ENCODE peak calls at places on chromosome 1, in four cellular contexts. G, L, D and R are unnamed samples.

GRCh38 chr1:100353073-100353801 is 931 bp downstream of the CDC14A start:
- DNase-seq in G (no peak), L (peak), D (peak), R (peak)

GRCh38 chr1:223872308-223872878 is 26.6 kb upstream of the TP53BP2 start:
- DNase-seq in G (no peak), L (no peak), D (no peak), R (no peak)

GRCh38 chr1:178262101-178262500 is 168.2 kb downstream of the RASAL2 start:
- DNase-seq in G (peak), L (no peak), D (no peak), R (no peak)

GRCh38 chr1:242847390-242847993 is 323.0 kb upstream of the PLD5 start:
- DNase-seq in G (peak), L (no peak), D (peak), R (no peak)

GRCh38 chr1:223763881-223764280 is 51.5 kb downstream of the CAPN2 start:
- DNase-seq in G (no peak), L (no peak), D (no peak), R (no peak)

GRCh38 chr1:100769906-100770646 is 50.5 kb downstream of the VCAM1 start:
- DNase-seq in G (no peak), L (no peak), D (no peak), R (no peak)

GRCh38 chr1:152436593-152437338 is 22.7 kb upstream of the CRNN start:
- DNase-seq in G (no peak), L (no peak), D (no peak), R (no peak)

GRCh38 chr1:215583185-215583692 is 16.1 kb downstream of the KCTD3 start:
- DNase-seq in G (no peak), L (no peak), D (no peak), R (no peak)

GRCh38 chr1:47810964-47811650 is 186.1 kb downstream of the TRABD2B start:
- DNase-seq in G (no peak), L (no peak), D (no peak), R (no peak)

GRCh38 chr1:39214998-39215873 is 10.7 kb downstream of the MACF1 start:
- DNase-seq in G (no peak), L (no peak), D (peak), R (no peak)

GRCh38 chr1:169368406-169368769 is 393 bp downstream of the BLZF1 start:
- DNase-seq in G (no peak), L (no peak), D (peak), R (peak)

GRCh38 chr1:6386371-6386949 is 7.1 kb downstream of the ACOT7 start:
- DNase-seq in G (no peak), L (no peak), D (no peak), R (no peak)

GRCh38 chr1:4700801-4701200 is 46.4 kb downstream of the AJAP1 start:
- DNase-seq in G (no peak), L (no peak), D (peak), R (peak)

GRCh38 chr1:233439721-233440120 is 112.2 kb downstream of the MAP3K21 start:
- DNase-seq in G (no peak), L (no peak), D (no peak), R (no peak)

GRCh38 chr1:7420098-7420445 is 351.0 kb upstream of the VAMP3 start:
- DNase-seq in G (no peak), L (no peak), D (no peak), R (peak)

GRCh38 chr1:70459502-70460225 is 48.6 kb downstream of the CTH start:
- DNase-seq in G (no peak), L (no peak), D (peak), R (no peak)

GRCh38 chr1:13583964-13584791 is 546 bp downstream of the PDPN start:
- DNase-seq in G (no peak), L (no peak), D (no peak), R (no peak)

GRCh38 chr1:159091547-159092397 is 15.2 kb upstream of the AIM2 start:
- DNase-seq in G (no peak), L (no peak), D (peak), R (no peak)

GRCh38 chr1:75265792-75266191 is 131.6 kb downstream of the LHX8 start:
- DNase-seq in G (peak), L (no peak), D (peak), R (no peak)
- TF ChIP-seq POLR2A in G (no peak), L (no peak), D (no peak), R (no peak)

DNA sequence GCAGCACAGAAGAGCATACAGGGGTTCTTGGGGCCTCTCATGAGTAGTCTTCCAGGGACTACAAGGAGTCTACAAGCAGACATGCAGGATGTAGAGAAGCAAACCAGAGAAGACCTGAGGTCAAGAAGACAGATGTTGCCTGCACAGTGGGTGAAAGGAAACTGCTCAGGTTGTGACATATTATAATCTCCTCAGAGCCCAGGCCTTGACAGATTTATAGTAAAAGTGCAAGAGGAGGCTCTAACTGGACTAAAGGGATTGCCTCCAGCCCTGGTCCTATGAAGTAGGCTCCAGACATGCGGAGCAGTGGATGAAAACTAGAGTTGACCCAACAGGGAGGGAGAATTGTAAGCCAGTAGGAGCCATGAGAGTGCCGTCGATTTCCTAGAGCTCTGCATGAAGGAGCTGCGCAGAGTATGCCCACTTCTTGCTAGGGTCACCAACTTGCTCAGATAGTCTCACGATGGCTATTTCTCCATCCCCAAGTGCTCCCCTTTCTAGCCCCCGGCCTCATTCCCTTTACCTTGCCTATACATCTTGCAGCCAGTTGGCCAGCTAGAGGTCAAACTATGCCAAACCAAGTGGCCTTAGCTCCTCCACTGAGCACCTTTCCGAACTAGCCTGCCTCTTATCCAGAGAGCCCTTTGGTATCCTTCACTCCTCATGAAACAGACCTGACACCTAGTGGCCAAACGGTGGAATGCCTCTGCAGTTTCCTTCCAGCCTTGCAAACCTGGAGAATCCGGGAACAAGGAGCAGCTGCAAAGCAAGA is 36.2 kb upstream of the IPO9 start:
- DNase-seq in G (peak), L (no peak), D (peak), R (peak)
- TF ChIP-seq POLR2A in G (no peak), L (no peak), D (no peak), R (no peak)

DNA sequence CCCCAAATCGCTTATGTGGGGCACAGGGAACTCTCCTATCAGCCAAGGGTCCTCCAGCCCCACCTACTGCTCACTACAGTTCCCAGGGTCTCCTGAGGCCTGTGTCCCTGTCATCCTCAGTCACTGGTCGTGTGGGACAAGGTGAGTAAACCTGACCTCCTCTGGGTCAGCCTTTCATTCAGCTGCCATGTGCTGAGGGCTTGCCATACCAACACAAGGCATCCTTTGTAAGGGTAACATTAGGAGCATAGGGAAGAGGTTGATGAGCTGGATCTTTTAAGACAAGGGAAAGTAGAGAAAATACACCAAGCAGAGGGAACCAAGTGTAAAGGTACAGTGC is 11.2 kb upstream of the SNAPIN start:
- DNase-seq in G (peak), L (no peak), D (no peak), R (no peak)
- TF ChIP-seq POLR2A in G (no peak), L (no peak), D (no peak), R (no peak)

DNA sequence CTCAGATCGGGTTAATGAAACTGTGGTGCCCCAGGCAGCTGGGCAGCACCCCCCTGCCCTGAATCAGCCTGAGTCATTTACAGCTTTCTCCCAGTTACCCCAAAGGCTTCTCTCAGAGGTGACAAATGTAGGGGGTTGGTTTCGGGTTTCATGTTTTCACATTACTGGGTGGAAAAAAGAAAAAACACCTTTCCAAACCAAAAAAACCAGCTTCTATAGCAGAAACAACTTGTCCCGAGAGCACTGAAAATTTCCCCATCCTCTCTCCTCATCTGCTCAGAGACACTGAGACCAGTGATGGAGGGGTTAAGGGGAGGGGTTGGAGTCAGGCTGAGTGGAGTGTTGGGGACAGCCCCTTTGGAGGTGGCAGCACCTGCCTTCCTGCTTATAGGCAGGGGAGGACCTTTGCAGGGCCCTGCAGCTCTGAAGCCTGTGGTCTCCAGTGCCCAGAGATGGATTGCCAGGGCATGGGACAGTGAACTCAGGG is 15.6 kb downstream of the UTP11 start:
- DNase-seq in G (no peak), L (no peak), D (no peak), R (no peak)
- TF ChIP-seq POLR2A in G (no peak), L (no peak), D (no peak), R (no peak)

DNA sequence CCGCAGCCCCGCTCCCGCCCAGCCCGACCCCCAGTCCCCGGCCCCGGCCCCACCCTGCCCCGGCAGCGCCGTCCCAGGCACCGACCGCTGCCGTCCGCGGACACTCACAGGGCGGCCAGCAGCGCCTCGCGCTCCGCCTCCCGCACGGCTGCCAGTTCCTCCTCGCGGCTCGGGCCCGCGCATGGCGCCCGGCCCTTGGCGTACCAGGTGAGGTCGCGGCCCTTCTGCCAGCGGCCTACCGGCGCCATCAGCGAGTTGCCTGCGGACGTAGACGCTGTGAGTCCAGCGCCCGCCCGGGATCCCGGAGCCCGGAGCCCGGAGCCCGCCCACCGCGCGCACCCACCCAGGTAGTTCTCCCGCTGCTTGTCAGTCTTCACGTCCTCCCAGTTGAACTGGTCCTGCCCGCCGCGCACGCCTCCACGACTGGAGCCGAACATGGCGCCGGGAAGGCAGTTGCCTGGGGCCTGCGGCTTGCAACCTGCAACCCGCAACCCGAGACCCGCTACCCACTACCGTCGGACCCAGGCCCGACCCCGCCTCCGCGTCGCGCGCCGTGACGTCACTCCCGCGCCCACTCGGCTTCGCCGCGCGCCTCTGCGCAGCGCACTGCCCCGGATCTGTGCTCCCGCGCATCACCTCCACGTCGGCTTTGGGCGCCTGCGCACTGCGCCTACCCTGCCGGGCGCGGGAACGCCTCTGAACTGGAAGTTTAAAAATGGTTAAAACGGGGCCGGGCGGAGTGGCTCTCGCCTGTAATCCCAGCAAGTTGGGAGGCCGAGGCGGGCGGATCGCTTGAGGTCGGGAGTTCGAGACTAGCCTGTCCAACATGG is at the start of gene C1orf35:
- DNase-seq in G (peak), L (peak), D (peak), R (peak)
- TF ChIP-seq POLR2A in G (peak), L (peak), D (peak), R (peak)